ENCODE peak calls at places on chromosome 11, in five cellular contexts. C is stimulated activated CD8-positive, alpha-beta memory T cell treated with anti-CD3 and anti-CD28 coated beads, Interleukin-2, amount 100 ng/mL, for 1 hour; I is stimulated activated CD4-positive, alpha-beta T cell treated with anti-CD3 and anti-CD28 coated beads, Interleukin-15, amount 100 ng/mL, for 48 hours; U is T-cell; L is AG04449. M is an unnamed sample.

GRCh38 chr11:2421226-2421994 is 20.9 kb downstream of the TSSC4 start:
- DNase-seq in I (no peak), L (no peak), C (no peak), U (no peak), M (no peak)

GRCh38 chr11:12512132-12512531 is 134.8 kb downstream of the PARVA start:
- DNase-seq in L (no peak), U (no peak), I (no peak), C (no peak), M (no peak)

GRCh38 chr11:79691445-79691844 is 250.6 kb upstream of the TENM4 start:
- DNase-seq in I (no peak), U (no peak), L (no peak), C (no peak), M (no peak)

GRCh38 chr11:1863352-1864215 is 10.7 kb downstream of the LSP1 start:
- DNase-seq in U (no peak), L (peak; percentile 40), C (no peak), I (no peak), M (no peak)

GRCh38 chr11:114262681-114263509 is 33.3 kb upstream of the NNMT start:
- DNase-seq in C (no peak), I (no peak), L (no peak), U (no peak), M (no peak)

GRCh38 chr11:2584812-2585565 is 114.8 kb downstream of the KCNQ1OT1 start:
- DNase-seq in I (no peak), L (no peak), C (no peak), U (peak; percentile 10), M (peak; percentile 0)

GRCh38 chr11:109508185-109508584 is 86.2 kb downstream of the C11orf87 start:
- DNase-seq in L (no peak), C (no peak), U (no peak), I (no peak), M (no peak)

GRCh38 chr11:35014352-35014751 is 97.9 kb downstream of the PDHX start:
- DNase-seq in I (no peak), C (no peak), L (peak; percentile 80), U (no peak), M (no peak)

GRCh38 chr11:78022397-78023396 is at the start of gene KCTD14:
- DNase-seq in U (no peak), I (no peak), L (no peak), C (no peak), M (no peak)

GRCh38 chr11:88179966-88180629 is 4.9 kb upstream of the RAB38 start:
- DNase-seq in I (no peak), U (no peak), C (no peak), L (no peak), M (no peak)

GRCh38 chr11:56624661-56625110 is 10.0 kb upstream of the OR5M1 start:
- DNase-seq in I (no peak), L (no peak), C (no peak), U (no peak), M (no peak)

GRCh38 chr11:133570376-133570775 is 38.1 kb upstream of the OPCML start:
- DNase-seq in U (no peak), C (no peak), I (no peak), L (no peak), M (no peak)

GRCh38 chr11:120375076-120375475 is 38.9 kb downstream of the ARHGEF12 start:
- DNase-seq in I (no peak), L (no peak), U (no peak), C (no peak), M (no peak)

GRCh38 chr11:94128171-94128745 is 383 bp upstream of the PANX1 start:
- DNase-seq in U (no peak), I (no peak), C (no peak), L (no peak), M (peak; percentile 27)

GRCh38 chr11:72600557-72600956 is 73.7 kb downstream of the PDE2A start:
- DNase-seq in C (no peak), I (no peak), U (no peak), L (no peak), M (no peak)

GRCh38 chr11:33613404-33613803 is 87.2 kb downstream of the C11orf91 start:
- DNase-seq in I (no peak), U (no peak), C (no peak), L (no peak), M (no peak)

GRCh38 chr11:67245046-67245445 is 21.2 kb upstream of the GRK2 start:
- DNase-seq in L (no peak), U (no peak), C (no peak), I (no peak), M (no peak)

GRCh38 chr11:71991494-71991893 is 7.2 kb upstream of the IL18BP start:
- DNase-seq in U (no peak), C (no peak), I (no peak), L (no peak), M (peak; percentile 72)

GRCh38 chr11:72576196-72576595 is 98.0 kb downstream of the PDE2A start:
- DNase-seq in U (no peak), I (no peak), C (no peak), L (no peak), M (no peak)

GRCh38 chr11:70034740-70035365 is 43.3 kb upstream of the ANO1 start:
- DNase-seq in I (no peak), U (no peak), L (no peak), C (no peak), M (no peak)

GRCh38 chr11:61460986-61461385 is 31.1 kb downstream of the SDHAF2 start:
- DNase-seq in L (no peak), C (no peak), I (no peak), U (no peak), M (no peak)

GRCh38 chr11:123111465-123111864 is 49.5 kb upstream of the HSPA8 start:
- DNase-seq in C (no peak), I (no peak), U (no peak), L (no peak), M (no peak)